ENCODE peak calls at places on chromosomes 2 and 18, in six cellular contexts. D is GDM1, W is posterior cingulate gyrus, R is foreskin fibroblast, Y is iris pigment epithelial cell, P is transverse colon. C is an unnamed sample.

GRCh38 chr2:218582085-218582484 is 13.4 kb downstream of the CNOT9 start:
- DNase-seq in D (no peak), W (no peak), R (peak), Y (peak), P (no peak), C (peak)

GRCh38 chr2:215556979-215557378 is 121.1 kb upstream of the FN1 start:
- DNase-seq in D (no peak), W (no peak), R (no peak), Y (peak), P (no peak), C (no peak)

GRCh38 chr2:226325541-226325940 is 474.1 kb downstream of the IRS1 start:
- DNase-seq in D (no peak), W (no peak), R (no peak), Y (peak), P (no peak), C (peak)

GRCh38 chr2:127164761-127165538 is 55.1 kb downstream of the CYP27C1 start:
- DNase-seq in D (no peak), W (no peak), R (no peak), Y (no peak), P (no peak), C (no peak)

GRCh38 chr2:2409481-2409880 is 78.4 kb upstream of the MYT1L start:
- DNase-seq in D (no peak), W (no peak), R (no peak), Y (no peak), P (no peak), C (no peak)

GRCh38 chr2:129733041-129733440 is 246.4 kb upstream of the RAB6C start:
- DNase-seq in D (no peak), W (no peak), R (no peak), Y (no peak), P (no peak), C (no peak)

GRCh38 chr2:112154246-112155110 is 16.3 kb downstream of the FBLN7 start:
- DNase-seq in D (no peak), W (no peak), R (no peak), Y (no peak), P (no peak), C (no peak)

GRCh38 chr2:223027442-223027841 is 24.5 kb upstream of the KCNE4 start:
- DNase-seq in D (no peak), W (no peak), R (peak), Y (peak), P (no peak), C (peak)

GRCh38 chr2:199999166-199999565 is 43.8 kb downstream of the MAIP1 start:
- DNase-seq in D (no peak), W (no peak), R (no peak), Y (no peak), P (no peak), C (no peak)

GRCh38 chr2:121005512-121005911 is 269.8 kb downstream of the GLI2 start:
- DNase-seq in D (no peak), W (no peak), R (no peak), Y (no peak), P (no peak), C (no peak)

GRCh38 chr2:146301287-146301686 is 1543.5 kb upstream of the ACVR2A start:
- DNase-seq in D (no peak), W (no peak), R (no peak), Y (no peak), P (no peak), C (no peak)

GRCh38 chr2:38233231-38233983 is 143.7 kb downstream of the ATL2 start:
- DNase-seq in D (no peak), W (no peak), R (peak), Y (peak), P (no peak), C (peak)

GRCh38 chr18:9516437-9517064 is 41.2 kb downstream of the RALBP1 start:
- DNase-seq in D (peak), W (no peak), R (no peak), Y (peak), P (no peak), C (peak)

GRCh38 chr2:207166349-207167128 is 791 bp upstream of the KLF7 start:
- DNase-seq in D (peak), W (peak), R (peak), Y (peak), P (peak), C (peak)

GRCh38 chr2:44087037-44087713 is 81.5 kb upstream of the PPM1B start:
- DNase-seq in D (peak), W (peak), R (peak), Y (peak), P (peak), C (peak)

GRCh38 chr2:20560011-20560410 is 90.9 kb downstream of the HS1BP3 start:
- DNase-seq in D (no peak), W (no peak), R (no peak), Y (no peak), P (no peak), C (no peak)

C was measured in M059J.